ENCODE peak calls at places on chromosomes 2 and 18, in six cellular contexts. One of them, this sample, is unnamed.

GRCh38 chr2:221601376-221601775 is 29.3 kb upstream of the EPHA4 start:
- DNase-seq in omental fat pad: no peak
- DNase-seq in fibroblast of the aortic adventitia: no peak
- DNase-seq in WTC11: no peak
- DNase-seq in head of caudate nucleus: no peak
- DNase-seq in stimulated activated naive B cell treated with anti-CD40 and anti-IgM and Interleukin-4, amounts not matched to agents 10 μg/mL and 1 μg/mL and 100 μg/mL, for 72 hours: no peak
- DNase-seq in this sample: no peak

GRCh38 chr2:36672199-36672598 is 24.3 kb upstream of the VIT start:
- DNase-seq in omental fat pad: no peak
- DNase-seq in fibroblast of the aortic adventitia: peak; percentile 66
- DNase-seq in WTC11: no peak
- DNase-seq in head of caudate nucleus: no peak
- DNase-seq in stimulated activated naive B cell treated with anti-CD40 and anti-IgM and Interleukin-4, amounts not matched to agents 10 μg/mL and 1 μg/mL and 100 μg/mL, for 72 hours: no peak
- DNase-seq in this sample: no peak

GRCh38 chr2:218187650-218188025 is 20.9 kb upstream of the CXCR1 start:
- DNase-seq in omental fat pad: no peak
- DNase-seq in fibroblast of the aortic adventitia: no peak
- DNase-seq in WTC11: no peak
- DNase-seq in head of caudate nucleus: no peak
- DNase-seq in stimulated activated naive B cell treated with anti-CD40 and anti-IgM and Interleukin-4, amounts not matched to agents 10 μg/mL and 1 μg/mL and 100 μg/mL, for 72 hours: no peak
- DNase-seq in this sample: no peak

GRCh38 chr2:69221960-69222751 is 164.9 kb downstream of the GFPT1 start:
- DNase-seq in omental fat pad: no peak
- DNase-seq in fibroblast of the aortic adventitia: peak; percentile 44
- DNase-seq in WTC11: no peak
- DNase-seq in head of caudate nucleus: no peak
- DNase-seq in stimulated activated naive B cell treated with anti-CD40 and anti-IgM and Interleukin-4, amounts not matched to agents 10 μg/mL and 1 μg/mL and 100 μg/mL, for 72 hours: no peak
- DNase-seq in this sample: no peak

GRCh38 chr2:44934962-44935853 is 6.3 kb upstream of the SIX3 start:
- DNase-seq in omental fat pad: no peak
- DNase-seq in fibroblast of the aortic adventitia: no peak
- DNase-seq in WTC11: peak; percentile 62
- DNase-seq in head of caudate nucleus: no peak
- DNase-seq in stimulated activated naive B cell treated with anti-CD40 and anti-IgM and Interleukin-4, amounts not matched to agents 10 μg/mL and 1 μg/mL and 100 μg/mL, for 72 hours: no peak
- DNase-seq in this sample: no peak

GRCh38 chr2:66389651-66390131 is 45.2 kb upstream of the MEIS1 start:
- DNase-seq in omental fat pad: no peak
- DNase-seq in fibroblast of the aortic adventitia: peak; percentile 13
- DNase-seq in WTC11: no peak
- DNase-seq in head of caudate nucleus: no peak
- DNase-seq in stimulated activated naive B cell treated with anti-CD40 and anti-IgM and Interleukin-4, amounts not matched to agents 10 μg/mL and 1 μg/mL and 100 μg/mL, for 72 hours: no peak
- DNase-seq in this sample: no peak

GRCh38 chr2:26363323-26363722 is 16.7 kb upstream of the ADGRF3 start:
- DNase-seq in omental fat pad: no peak
- DNase-seq in fibroblast of the aortic adventitia: peak; percentile 51
- DNase-seq in WTC11: no peak
- DNase-seq in head of caudate nucleus: no peak
- DNase-seq in stimulated activated naive B cell treated with anti-CD40 and anti-IgM and Interleukin-4, amounts not matched to agents 10 μg/mL and 1 μg/mL and 100 μg/mL, for 72 hours: no peak
- DNase-seq in this sample: no peak

GRCh38 chr2:45578056-45578843 is 32.8 kb downstream of the SRBD1 start:
- DNase-seq in omental fat pad: no peak
- DNase-seq in fibroblast of the aortic adventitia: peak; percentile 63
- DNase-seq in WTC11: peak; percentile 23
- DNase-seq in head of caudate nucleus: no peak
- DNase-seq in stimulated activated naive B cell treated with anti-CD40 and anti-IgM and Interleukin-4, amounts not matched to agents 10 μg/mL and 1 μg/mL and 100 μg/mL, for 72 hours: no peak
- DNase-seq in this sample: no peak

GRCh38 chr18:62566199-62566598 is 43.4 kb downstream of the ZCCHC2 start:
- DNase-seq in omental fat pad: no peak
- DNase-seq in fibroblast of the aortic adventitia: peak; percentile 24
- DNase-seq in WTC11: peak; percentile 29
- DNase-seq in head of caudate nucleus: peak; percentile 61
- DNase-seq in stimulated activated naive B cell treated with anti-CD40 and anti-IgM and Interleukin-4, amounts not matched to agents 10 μg/mL and 1 μg/mL and 100 μg/mL, for 72 hours: no peak
- DNase-seq in this sample: no peak

GRCh38 chr18:28961669-28962228 is 784.8 kb upstream of the CDH2 start:
- DNase-seq in omental fat pad: no peak
- DNase-seq in fibroblast of the aortic adventitia: peak; percentile 18
- DNase-seq in WTC11: peak; percentile 21
- DNase-seq in head of caudate nucleus: no peak
- DNase-seq in stimulated activated naive B cell treated with anti-CD40 and anti-IgM and Interleukin-4, amounts not matched to agents 10 μg/mL and 1 μg/mL and 100 μg/mL, for 72 hours: no peak
- DNase-seq in this sample: no peak

GRCh38 chr2:182652326-182652725 is 63.7 kb upstream of the DNAJC10 start:
- DNase-seq in omental fat pad: no peak
- DNase-seq in fibroblast of the aortic adventitia: no peak
- DNase-seq in WTC11: no peak
- DNase-seq in head of caudate nucleus: no peak
- DNase-seq in stimulated activated naive B cell treated with anti-CD40 and anti-IgM and Interleukin-4, amounts not matched to agents 10 μg/mL and 1 μg/mL and 100 μg/mL, for 72 hours: no peak
- DNase-seq in this sample: no peak

GRCh38 chr2:28251337-28251736 is 141.3 kb upstream of the FOSL2 start:
- DNase-seq in omental fat pad: no peak
- DNase-seq in fibroblast of the aortic adventitia: no peak
- DNase-seq in WTC11: no peak
- DNase-seq in head of caudate nucleus: no peak
- DNase-seq in stimulated activated naive B cell treated with anti-CD40 and anti-IgM and Interleukin-4, amounts not matched to agents 10 μg/mL and 1 μg/mL and 100 μg/mL, for 72 hours: no peak
- DNase-seq in this sample: no peak

GRCh38 chr2:126748188-126748760 is 92.3 kb downstream of the GYPC start:
- DNase-seq in omental fat pad: no peak
- DNase-seq in fibroblast of the aortic adventitia: no peak
- DNase-seq in WTC11: no peak
- DNase-seq in head of caudate nucleus: no peak
- DNase-seq in stimulated activated naive B cell treated with anti-CD40 and anti-IgM and Interleukin-4, amounts not matched to agents 10 μg/mL and 1 μg/mL and 100 μg/mL, for 72 hours: no peak
- DNase-seq in this sample: no peak

GRCh38 chr2:238059505-238059904 is 1.3 kb upstream of the SCLY start:
- DNase-seq in omental fat pad: no peak
- DNase-seq in fibroblast of the aortic adventitia: peak; percentile 18
- DNase-seq in WTC11: no peak
- DNase-seq in head of caudate nucleus: no peak
- DNase-seq in stimulated activated naive B cell treated with anti-CD40 and anti-IgM and Interleukin-4, amounts not matched to agents 10 μg/mL and 1 μg/mL and 100 μg/mL, for 72 hours: no peak
- DNase-seq in this sample: no peak

GRCh38 chr2:60707750-60708371 is 48.2 kb upstream of the PAPOLG start:
- DNase-seq in omental fat pad: no peak
- DNase-seq in fibroblast of the aortic adventitia: peak; percentile 59
- DNase-seq in WTC11: peak; percentile 30
- DNase-seq in head of caudate nucleus: no peak
- DNase-seq in stimulated activated naive B cell treated with anti-CD40 and anti-IgM and Interleukin-4, amounts not matched to agents 10 μg/mL and 1 μg/mL and 100 μg/mL, for 72 hours: no peak
- DNase-seq in this sample: no peak

GRCh38 chr18:24968233-24968775 is 383.7 kb downstream of the ZNF521 start:
- DNase-seq in omental fat pad: no peak
- DNase-seq in fibroblast of the aortic adventitia: no peak
- DNase-seq in WTC11: no peak
- DNase-seq in head of caudate nucleus: no peak
- DNase-seq in stimulated activated naive B cell treated with anti-CD40 and anti-IgM and Interleukin-4, amounts not matched to agents 10 μg/mL and 1 μg/mL and 100 μg/mL, for 72 hours: no peak
- DNase-seq in this sample: no peak

GRCh38 chr18:33821503-33821902 is 243.5 kb downstream of the ASXL3 start:
- DNase-seq in omental fat pad: no peak
- DNase-seq in fibroblast of the aortic adventitia: peak; percentile 34
- DNase-seq in WTC11: no peak
- DNase-seq in head of caudate nucleus: no peak
- DNase-seq in stimulated activated naive B cell treated with anti-CD40 and anti-IgM and Interleukin-4, amounts not matched to agents 10 μg/mL and 1 μg/mL and 100 μg/mL, for 72 hours: no peak
- DNase-seq in this sample: no peak

GRCh38 chr2:205133544-205133943 is 548.8 kb upstream of the NRP2 start:
- DNase-seq in omental fat pad: no peak
- DNase-seq in fibroblast of the aortic adventitia: peak; percentile 27
- DNase-seq in WTC11: no peak
- DNase-seq in head of caudate nucleus: peak; percentile 10
- DNase-seq in stimulated activated naive B cell treated with anti-CD40 and anti-IgM and Interleukin-4, amounts not matched to agents 10 μg/mL and 1 μg/mL and 100 μg/mL, for 72 hours: no peak
- DNase-seq in this sample: no peak